ENCODE peak calls at places on chromosomes 4 and X, in ten cellular contexts. One of them, this sample, is unnamed.

GRCh38 chr4:72767903-72768817 is 199.1 kb upstream of the ADAMTS3 start:
- DNase-seq in GM12892: no peak
- DNase-seq in NCI-H1105: no peak
- DNase-seq in Calu3: no peak
- DNase-seq in GM13977: no peak
- DNase-seq in left lung: no peak
- DNase-seq in stimulated activated CD8-positive, alpha-beta memory T cell treated with anti-CD3 and anti-CD28 coated beads, Interleukin-2, amount 100 ng/mL, for 48 hours: no peak
- DNase-seq in activated naive CD4-positive, alpha-beta T cell treated with anti-CD3 and anti-CD28 coated beads for 36 hours: no peak
- DNase-seq in stimulated activated naive CD4-positive, alpha-beta T cell treated with Interleukin-2 at 50 U/mL for 16 hours: no peak
- DNase-seq in amygdala: no peak
- DNase-seq in this sample: no peak

GRCh38 chr4:182839256-182839655 is 77.9 kb downstream of the DCTD start:
- DNase-seq in GM12892: no peak
- DNase-seq in NCI-H1105: no peak
- DNase-seq in Calu3: no peak
- DNase-seq in GM13977: no peak
- DNase-seq in left lung: no peak
- DNase-seq in stimulated activated CD8-positive, alpha-beta memory T cell treated with anti-CD3 and anti-CD28 coated beads, Interleukin-2, amount 100 ng/mL, for 48 hours: no peak
- DNase-seq in activated naive CD4-positive, alpha-beta T cell treated with anti-CD3 and anti-CD28 coated beads for 36 hours: no peak
- DNase-seq in stimulated activated naive CD4-positive, alpha-beta T cell treated with Interleukin-2 at 50 U/mL for 16 hours: no peak
- DNase-seq in amygdala: no peak
- DNase-seq in this sample: no peak

GRCh38 chr4:33073811-33074210 is 2353.6 kb downstream of the PCDH7 start:
- DNase-seq in GM12892: no peak
- DNase-seq in NCI-H1105: no peak
- DNase-seq in Calu3: no peak
- DNase-seq in GM13977: no peak
- DNase-seq in left lung: no peak
- DNase-seq in stimulated activated CD8-positive, alpha-beta memory T cell treated with anti-CD3 and anti-CD28 coated beads, Interleukin-2, amount 100 ng/mL, for 48 hours: no peak
- DNase-seq in activated naive CD4-positive, alpha-beta T cell treated with anti-CD3 and anti-CD28 coated beads for 36 hours: no peak
- DNase-seq in stimulated activated naive CD4-positive, alpha-beta T cell treated with Interleukin-2 at 50 U/mL for 16 hours: no peak
- DNase-seq in amygdala: no peak
- DNase-seq in this sample: no peak

GRCh38 chrX:13419276-13419675 is 99.4 kb upstream of the ATXN3L start:
- DNase-seq in GM12892: no peak
- DNase-seq in NCI-H1105: no peak
- DNase-seq in Calu3: no peak
- DNase-seq in GM13977: no peak
- DNase-seq in left lung: no peak
- DNase-seq in stimulated activated CD8-positive, alpha-beta memory T cell treated with anti-CD3 and anti-CD28 coated beads, Interleukin-2, amount 100 ng/mL, for 48 hours: no peak
- DNase-seq in activated naive CD4-positive, alpha-beta T cell treated with anti-CD3 and anti-CD28 coated beads for 36 hours: no peak
- DNase-seq in stimulated activated naive CD4-positive, alpha-beta T cell treated with Interleukin-2 at 50 U/mL for 16 hours: no peak
- DNase-seq in amygdala: no peak
- DNase-seq in this sample: no peak

GRCh38 chr4:19838858-19839257 is 412.8 kb upstream of the SLIT2 start:
- DNase-seq in GM12892: no peak
- DNase-seq in NCI-H1105: no peak
- DNase-seq in Calu3: no peak
- DNase-seq in GM13977: no peak
- DNase-seq in left lung: no peak
- DNase-seq in stimulated activated CD8-positive, alpha-beta memory T cell treated with anti-CD3 and anti-CD28 coated beads, Interleukin-2, amount 100 ng/mL, for 48 hours: no peak
- DNase-seq in activated naive CD4-positive, alpha-beta T cell treated with anti-CD3 and anti-CD28 coated beads for 36 hours: no peak
- DNase-seq in stimulated activated naive CD4-positive, alpha-beta T cell treated with Interleukin-2 at 50 U/mL for 16 hours: no peak
- DNase-seq in amygdala: no peak
- DNase-seq in this sample: no peak

GRCh38 chr4:20109395-20109794 is 142.3 kb upstream of the SLIT2 start:
- DNase-seq in GM12892: no peak
- DNase-seq in NCI-H1105: no peak
- DNase-seq in Calu3: no peak
- DNase-seq in GM13977: no peak
- DNase-seq in left lung: no peak
- DNase-seq in stimulated activated CD8-positive, alpha-beta memory T cell treated with anti-CD3 and anti-CD28 coated beads, Interleukin-2, amount 100 ng/mL, for 48 hours: no peak
- DNase-seq in activated naive CD4-positive, alpha-beta T cell treated with anti-CD3 and anti-CD28 coated beads for 36 hours: no peak
- DNase-seq in stimulated activated naive CD4-positive, alpha-beta T cell treated with Interleukin-2 at 50 U/mL for 16 hours: no peak
- DNase-seq in amygdala: no peak
- DNase-seq in this sample: no peak

GRCh38 chr4:84279678-84280077 is 219.4 kb downstream of the NKX6-1 start:
- DNase-seq in GM12892: no peak
- DNase-seq in NCI-H1105: no peak
- DNase-seq in Calu3: no peak
- DNase-seq in GM13977: no peak
- DNase-seq in left lung: no peak
- DNase-seq in stimulated activated CD8-positive, alpha-beta memory T cell treated with anti-CD3 and anti-CD28 coated beads, Interleukin-2, amount 100 ng/mL, for 48 hours: no peak
- DNase-seq in activated naive CD4-positive, alpha-beta T cell treated with anti-CD3 and anti-CD28 coated beads for 36 hours: no peak
- DNase-seq in stimulated activated naive CD4-positive, alpha-beta T cell treated with Interleukin-2 at 50 U/mL for 16 hours: no peak
- DNase-seq in amygdala: no peak
- DNase-seq in this sample: no peak

GRCh38 chr4:145473203-145473602 is 8.4 kb upstream of the SMAD1 start:
- DNase-seq in GM12892: no peak
- DNase-seq in NCI-H1105: no peak
- DNase-seq in Calu3: no peak
- DNase-seq in GM13977: no peak
- DNase-seq in left lung: no peak
- DNase-seq in stimulated activated CD8-positive, alpha-beta memory T cell treated with anti-CD3 and anti-CD28 coated beads, Interleukin-2, amount 100 ng/mL, for 48 hours: no peak
- DNase-seq in activated naive CD4-positive, alpha-beta T cell treated with anti-CD3 and anti-CD28 coated beads for 36 hours: no peak
- DNase-seq in stimulated activated naive CD4-positive, alpha-beta T cell treated with Interleukin-2 at 50 U/mL for 16 hours: no peak
- DNase-seq in amygdala: no peak
- DNase-seq in this sample: no peak

GRCh38 chrX:128310912-128311311 is 258.7 kb upstream of the ACTRT1 start:
- DNase-seq in GM12892: no peak
- DNase-seq in NCI-H1105: no peak
- DNase-seq in Calu3: no peak
- DNase-seq in GM13977: no peak
- DNase-seq in left lung: no peak
- DNase-seq in stimulated activated CD8-positive, alpha-beta memory T cell treated with anti-CD3 and anti-CD28 coated beads, Interleukin-2, amount 100 ng/mL, for 48 hours: no peak
- DNase-seq in activated naive CD4-positive, alpha-beta T cell treated with anti-CD3 and anti-CD28 coated beads for 36 hours: no peak
- DNase-seq in stimulated activated naive CD4-positive, alpha-beta T cell treated with Interleukin-2 at 50 U/mL for 16 hours: no peak
- DNase-seq in amygdala: no peak
- DNase-seq in this sample: no peak

GRCh38 chr4:21083413-21083812 is 383.2 kb downstream of the PACRGL start:
- DNase-seq in GM12892: no peak
- DNase-seq in NCI-H1105: no peak
- DNase-seq in Calu3: no peak
- DNase-seq in GM13977: no peak
- DNase-seq in left lung: no peak
- DNase-seq in stimulated activated CD8-positive, alpha-beta memory T cell treated with anti-CD3 and anti-CD28 coated beads, Interleukin-2, amount 100 ng/mL, for 48 hours: no peak
- DNase-seq in activated naive CD4-positive, alpha-beta T cell treated with anti-CD3 and anti-CD28 coated beads for 36 hours: no peak
- DNase-seq in stimulated activated naive CD4-positive, alpha-beta T cell treated with Interleukin-2 at 50 U/mL for 16 hours: no peak
- DNase-seq in amygdala: no peak
- DNase-seq in this sample: no peak

GRCh38 chr4:136699905-136700304 is 832.4 kb downstream of the PCDH18 start:
- DNase-seq in GM12892: no peak
- DNase-seq in NCI-H1105: no peak
- DNase-seq in Calu3: no peak
- DNase-seq in GM13977: no peak
- DNase-seq in left lung: no peak
- DNase-seq in stimulated activated CD8-positive, alpha-beta memory T cell treated with anti-CD3 and anti-CD28 coated beads, Interleukin-2, amount 100 ng/mL, for 48 hours: no peak
- DNase-seq in activated naive CD4-positive, alpha-beta T cell treated with anti-CD3 and anti-CD28 coated beads for 36 hours: no peak
- DNase-seq in stimulated activated naive CD4-positive, alpha-beta T cell treated with Interleukin-2 at 50 U/mL for 16 hours: no peak
- DNase-seq in amygdala: no peak
- DNase-seq in this sample: no peak

GRCh38 chrX:118855681-118856310 is 32.2 kb downstream of the ZCCHC12 start:
- DNase-seq in GM12892: no peak
- DNase-seq in NCI-H1105: no peak
- DNase-seq in Calu3: no peak
- DNase-seq in GM13977: no peak
- DNase-seq in left lung: no peak
- DNase-seq in stimulated activated CD8-positive, alpha-beta memory T cell treated with anti-CD3 and anti-CD28 coated beads, Interleukin-2, amount 100 ng/mL, for 48 hours: no peak
- DNase-seq in activated naive CD4-positive, alpha-beta T cell treated with anti-CD3 and anti-CD28 coated beads for 36 hours: no peak
- DNase-seq in stimulated activated naive CD4-positive, alpha-beta T cell treated with Interleukin-2 at 50 U/mL for 16 hours: no peak
- DNase-seq in amygdala: no peak
- DNase-seq in this sample: no peak

GRCh38 chrX:65610040-65610439 is 57.4 kb upstream of the MSN start:
- DNase-seq in GM12892: no peak
- DNase-seq in NCI-H1105: no peak
- DNase-seq in Calu3: no peak
- DNase-seq in GM13977: no peak
- DNase-seq in left lung: no peak
- DNase-seq in stimulated activated CD8-positive, alpha-beta memory T cell treated with anti-CD3 and anti-CD28 coated beads, Interleukin-2, amount 100 ng/mL, for 48 hours: no peak
- DNase-seq in activated naive CD4-positive, alpha-beta T cell treated with anti-CD3 and anti-CD28 coated beads for 36 hours: no peak
- DNase-seq in stimulated activated naive CD4-positive, alpha-beta T cell treated with Interleukin-2 at 50 U/mL for 16 hours: no peak
- DNase-seq in amygdala: no peak
- DNase-seq in this sample: no peak

GRCh38 chr4:25926473-25926872 is 12.5 kb downstream of the SMIM20 start:
- DNase-seq in GM12892: no peak
- DNase-seq in NCI-H1105: peak
- DNase-seq in Calu3: no peak
- DNase-seq in GM13977: no peak
- DNase-seq in left lung: no peak
- DNase-seq in stimulated activated CD8-positive, alpha-beta memory T cell treated with anti-CD3 and anti-CD28 coated beads, Interleukin-2, amount 100 ng/mL, for 48 hours: no peak
- DNase-seq in activated naive CD4-positive, alpha-beta T cell treated with anti-CD3 and anti-CD28 coated beads for 36 hours: peak
- DNase-seq in stimulated activated naive CD4-positive, alpha-beta T cell treated with Interleukin-2 at 50 U/mL for 16 hours: no peak
- DNase-seq in amygdala: no peak
- DNase-seq in this sample: no peak

GRCh38 chrX:21781525-21781924 is 23.6 kb upstream of the SMPX start:
- DNase-seq in GM12892: no peak
- DNase-seq in NCI-H1105: no peak
- DNase-seq in Calu3: no peak
- DNase-seq in GM13977: no peak
- DNase-seq in left lung: no peak
- DNase-seq in stimulated activated CD8-positive, alpha-beta memory T cell treated with anti-CD3 and anti-CD28 coated beads, Interleukin-2, amount 100 ng/mL, for 48 hours: no peak
- DNase-seq in activated naive CD4-positive, alpha-beta T cell treated with anti-CD3 and anti-CD28 coated beads for 36 hours: no peak
- DNase-seq in stimulated activated naive CD4-positive, alpha-beta T cell treated with Interleukin-2 at 50 U/mL for 16 hours: no peak
- DNase-seq in amygdala: no peak
- DNase-seq in this sample: no peak

GRCh38 chr4:178142724-178143123 is 700.5 kb upstream of the AGA start:
- DNase-seq in GM12892: no peak
- DNase-seq in NCI-H1105: no peak
- DNase-seq in Calu3: no peak
- DNase-seq in GM13977: no peak
- DNase-seq in left lung: no peak
- DNase-seq in stimulated activated CD8-positive, alpha-beta memory T cell treated with anti-CD3 and anti-CD28 coated beads, Interleukin-2, amount 100 ng/mL, for 48 hours: no peak
- DNase-seq in activated naive CD4-positive, alpha-beta T cell treated with anti-CD3 and anti-CD28 coated beads for 36 hours: no peak
- DNase-seq in stimulated activated naive CD4-positive, alpha-beta T cell treated with Interleukin-2 at 50 U/mL for 16 hours: no peak
- DNase-seq in amygdala: no peak
- DNase-seq in this sample: no peak

GRCh38 chr4:105715692-105716278 is 7.2 kb downstream of the GSTCD start:
- DNase-seq in GM12892: no peak
- DNase-seq in NCI-H1105: peak
- DNase-seq in Calu3: no peak
- DNase-seq in GM13977: no peak
- DNase-seq in left lung: no peak
- DNase-seq in stimulated activated CD8-positive, alpha-beta memory T cell treated with anti-CD3 and anti-CD28 coated beads, Interleukin-2, amount 100 ng/mL, for 48 hours: no peak
- DNase-seq in activated naive CD4-positive, alpha-beta T cell treated with anti-CD3 and anti-CD28 coated beads for 36 hours: no peak
- DNase-seq in stimulated activated naive CD4-positive, alpha-beta T cell treated with Interleukin-2 at 50 U/mL for 16 hours: no peak
- DNase-seq in amygdala: no peak
- DNase-seq in this sample: no peak

This sample was measured in GM10248.